ENCODE peak calls at places on chromosomes 11 and 22, in eight cellular contexts. One of them, this sample, is unnamed. For H3K36me3, the result is how much of the 10 kb centered on the place peaks cover.

GRCh38 chr22:49240472-49240871 is 587.2 kb downstream of the BRD1 start:
- DNase-seq in HCT116: no peak
- DNase-seq in upper lobe of right lung: no peak
- DNase-seq in neuronal stem cell: no peak
- DNase-seq in pancreas: no peak
- DNase-seq in heart left ventricle: no peak
- DNase-seq in fibroblast of lung: no peak
- DNase-seq in GM23248: no peak
- DNase-seq in this sample: no peak

GRCh38 chr11:71440021-71440755 is 8.0 kb downstream of the DHCR7 start:
- DNase-seq in HCT116: no peak
- DNase-seq in upper lobe of right lung: no peak
- DNase-seq in neuronal stem cell: no peak
- DNase-seq in pancreas: no peak
- DNase-seq in heart left ventricle: no peak
- DNase-seq in fibroblast of lung: no peak
- DNase-seq in GM23248: no peak
- DNase-seq in this sample: no peak

GRCh38 chr11:105719073-105719846 is 109.4 kb downstream of the GRIA4 start:
- DNase-seq in HCT116: peak
- DNase-seq in upper lobe of right lung: no peak
- DNase-seq in neuronal stem cell: no peak
- DNase-seq in pancreas: no peak
- DNase-seq in heart left ventricle: no peak
- DNase-seq in fibroblast of lung: peak
- DNase-seq in GM23248: no peak
- DNase-seq in this sample: no peak

GRCh38 chr11:47980093-47980906 is at the start of gene PTPRJ:
- DNase-seq in HCT116: no peak
- DNase-seq in upper lobe of right lung: peak
- DNase-seq in neuronal stem cell: peak
- DNase-seq in pancreas: peak
- DNase-seq in heart left ventricle: peak
- DNase-seq in fibroblast of lung: peak
- DNase-seq in GM23248: peak
- DNase-seq in this sample: peak

GRCh38 chr11:130157111-130157510 is 2.5 kb upstream of the ST14 start:
- DNase-seq in HCT116: no peak
- DNase-seq in upper lobe of right lung: no peak
- DNase-seq in neuronal stem cell: no peak
- DNase-seq in pancreas: no peak
- DNase-seq in heart left ventricle: no peak
- DNase-seq in fibroblast of lung: no peak
- DNase-seq in GM23248: no peak
- DNase-seq in this sample: no peak

GRCh38 chr11:40797981-40798380 is 661.5 kb downstream of the LRRC4C start:
- DNase-seq in HCT116: no peak
- DNase-seq in upper lobe of right lung: no peak
- DNase-seq in neuronal stem cell: no peak
- DNase-seq in pancreas: no peak
- DNase-seq in heart left ventricle: no peak
- DNase-seq in fibroblast of lung: peak
- DNase-seq in GM23248: no peak
- DNase-seq in this sample: no peak

GRCh38 chr11:116931206-116931953 is 94.0 kb upstream of the APOA1 start:
- DNase-seq in HCT116: no peak
- DNase-seq in upper lobe of right lung: no peak
- DNase-seq in neuronal stem cell: no peak
- DNase-seq in pancreas: no peak
- DNase-seq in heart left ventricle: peak
- DNase-seq in fibroblast of lung: peak
- DNase-seq in GM23248: peak
- DNase-seq in this sample: no peak

GRCh38 chr11:64245401-64245796 is 1.3 kb downstream of the PPP1R14B start:
- DNase-seq in HCT116: no peak
- DNase-seq in upper lobe of right lung: no peak
- DNase-seq in neuronal stem cell: no peak
- DNase-seq in pancreas: peak
- DNase-seq in heart left ventricle: peak
- DNase-seq in fibroblast of lung: no peak
- DNase-seq in GM23248: no peak
- DNase-seq in this sample: no peak

GRCh38 chr11:59756496-59756840 is 1.3 kb downstream of the STX3 start:
- DNase-seq in HCT116: no peak
- DNase-seq in upper lobe of right lung: no peak
- DNase-seq in neuronal stem cell: no peak
- DNase-seq in pancreas: no peak
- DNase-seq in heart left ventricle: no peak
- DNase-seq in fibroblast of lung: peak
- DNase-seq in GM23248: peak
- DNase-seq in this sample: no peak

GRCh38 chr22:42881298-42881697 is 24.2 kb upstream of the ARFGAP3 start:
- DNase-seq in HCT116: no peak
- DNase-seq in upper lobe of right lung: no peak
- DNase-seq in neuronal stem cell: no peak
- DNase-seq in pancreas: no peak
- DNase-seq in heart left ventricle: no peak
- DNase-seq in fibroblast of lung: no peak
- DNase-seq in GM23248: no peak
- DNase-seq in this sample: no peak

GRCh38 chr11:104944080-104944479 is 24.3 kb downstream of the CASP4 start:
- DNase-seq in HCT116: no peak
- DNase-seq in upper lobe of right lung: no peak
- DNase-seq in neuronal stem cell: no peak
- DNase-seq in pancreas: no peak
- DNase-seq in heart left ventricle: no peak
- DNase-seq in fibroblast of lung: no peak
- DNase-seq in GM23248: no peak
- DNase-seq in this sample: no peak

GRCh38 chr11:47412152-47412746 is 3.9 kb downstream of the SLC39A13 start:
- DNase-seq in HCT116: peak
- DNase-seq in upper lobe of right lung: peak
- DNase-seq in neuronal stem cell: no peak
- DNase-seq in pancreas: peak
- DNase-seq in heart left ventricle: peak
- DNase-seq in fibroblast of lung: no peak
- DNase-seq in GM23248: peak
- DNase-seq in this sample: peak

GRCh38 chr22:45908961-45909360 is 68.0 kb downstream of the WNT7B start:
- DNase-seq in HCT116: no peak
- DNase-seq in upper lobe of right lung: no peak
- DNase-seq in neuronal stem cell: no peak
- DNase-seq in pancreas: no peak
- DNase-seq in heart left ventricle: no peak
- DNase-seq in fibroblast of lung: no peak
- DNase-seq in GM23248: no peak
- DNase-seq in this sample: no peak

GRCh38 chr22:25327018-25327755 is 107.7 kb downstream of the CRYBB2 start:
- DNase-seq in HCT116: no peak
- DNase-seq in upper lobe of right lung: no peak
- DNase-seq in neuronal stem cell: no peak
- DNase-seq in pancreas: no peak
- DNase-seq in heart left ventricle: no peak
- DNase-seq in fibroblast of lung: no peak
- DNase-seq in GM23248: no peak
- DNase-seq in this sample: no peak

GRCh38 chr11:61347916-61348461 is 13.7 kb downstream of the CYB561A3 start:
- DNase-seq in HCT116: no peak
- DNase-seq in upper lobe of right lung: peak
- DNase-seq in neuronal stem cell: no peak
- DNase-seq in pancreas: no peak
- DNase-seq in heart left ventricle: peak
- DNase-seq in fibroblast of lung: no peak
- DNase-seq in GM23248: no peak
- DNase-seq in this sample: no peak

GRCh38 chr11:86741489-86742435 is 58.6 kb upstream of the PRSS23 start:
- DNase-seq in HCT116: no peak
- DNase-seq in upper lobe of right lung: no peak
- DNase-seq in neuronal stem cell: no peak
- DNase-seq in pancreas: no peak
- DNase-seq in heart left ventricle: no peak
- DNase-seq in fibroblast of lung: peak
- DNase-seq in GM23248: peak
- DNase-seq in this sample: no peak

GRCh38 chr11:122723106-122723505 is 67.6 kb downstream of the UBASH3B start:
- DNase-seq in HCT116: no peak
- DNase-seq in upper lobe of right lung: no peak
- DNase-seq in neuronal stem cell: no peak
- DNase-seq in pancreas: no peak
- DNase-seq in heart left ventricle: no peak
- DNase-seq in fibroblast of lung: peak
- DNase-seq in GM23248: no peak
- DNase-seq in this sample: no peak
- H3K36me3 ChIP-seq in HCT116: under half
- H3K36me3 ChIP-seq in upper lobe of right lung: under half
- H3K36me3 ChIP-seq in neuronal stem cell: under half
- H3K36me3 ChIP-seq in pancreas: under half
- H3K36me3 ChIP-seq in heart left ventricle: under half
- H3K36me3 ChIP-seq in fibroblast of lung: under half
- H3K36me3 ChIP-seq in GM23248: under half
- H3K36me3 ChIP-seq in this sample: under half

GRCh38 chr11:126158054-126158791 is 53.2 kb downstream of the RPUSD4 start:
- DNase-seq in HCT116: no peak
- DNase-seq in upper lobe of right lung: no peak
- DNase-seq in neuronal stem cell: no peak
- DNase-seq in pancreas: no peak
- DNase-seq in heart left ventricle: no peak
- DNase-seq in fibroblast of lung: no peak
- DNase-seq in GM23248: no peak
- DNase-seq in this sample: no peak
- H3K36me3 ChIP-seq in HCT116: under half
- H3K36me3 ChIP-seq in upper lobe of right lung: under half
- H3K36me3 ChIP-seq in neuronal stem cell: under half
- H3K36me3 ChIP-seq in pancreas: under half
- H3K36me3 ChIP-seq in heart left ventricle: under half
- H3K36me3 ChIP-seq in fibroblast of lung: under half
- H3K36me3 ChIP-seq in GM23248: under half
- H3K36me3 ChIP-seq in this sample: under half

GRCh38 chr11:72831521-72832300 is 17.5 kb downstream of the ATG16L2 start:
- DNase-seq in HCT116: peak
- DNase-seq in upper lobe of right lung: peak
- DNase-seq in neuronal stem cell: peak
- DNase-seq in pancreas: peak
- DNase-seq in heart left ventricle: peak
- DNase-seq in fibroblast of lung: peak
- DNase-seq in GM23248: peak
- DNase-seq in this sample: peak

GRCh38 chr11:72829178-72829577 is 15.0 kb downstream of the ATG16L2 start:
- DNase-seq in HCT116: no peak
- DNase-seq in upper lobe of right lung: no peak
- DNase-seq in neuronal stem cell: no peak
- DNase-seq in pancreas: no peak
- DNase-seq in heart left ventricle: no peak
- DNase-seq in fibroblast of lung: no peak
- DNase-seq in GM23248: no peak
- DNase-seq in this sample: no peak

GRCh38 chr11:72828081-72828567 is 13.9 kb downstream of the ATG16L2 start:
- DNase-seq in HCT116: no peak
- DNase-seq in upper lobe of right lung: peak
- DNase-seq in neuronal stem cell: no peak
- DNase-seq in pancreas: no peak
- DNase-seq in heart left ventricle: no peak
- DNase-seq in fibroblast of lung: no peak
- DNase-seq in GM23248: peak
- DNase-seq in this sample: no peak

GRCh38 chr11:72828692-72829101 is 14.5 kb downstream of the ATG16L2 start:
- DNase-seq in HCT116: no peak
- DNase-seq in upper lobe of right lung: no peak
- DNase-seq in neuronal stem cell: no peak
- DNase-seq in pancreas: no peak
- DNase-seq in heart left ventricle: no peak
- DNase-seq in fibroblast of lung: no peak
- DNase-seq in GM23248: no peak
- DNase-seq in this sample: no peak

DNA sequence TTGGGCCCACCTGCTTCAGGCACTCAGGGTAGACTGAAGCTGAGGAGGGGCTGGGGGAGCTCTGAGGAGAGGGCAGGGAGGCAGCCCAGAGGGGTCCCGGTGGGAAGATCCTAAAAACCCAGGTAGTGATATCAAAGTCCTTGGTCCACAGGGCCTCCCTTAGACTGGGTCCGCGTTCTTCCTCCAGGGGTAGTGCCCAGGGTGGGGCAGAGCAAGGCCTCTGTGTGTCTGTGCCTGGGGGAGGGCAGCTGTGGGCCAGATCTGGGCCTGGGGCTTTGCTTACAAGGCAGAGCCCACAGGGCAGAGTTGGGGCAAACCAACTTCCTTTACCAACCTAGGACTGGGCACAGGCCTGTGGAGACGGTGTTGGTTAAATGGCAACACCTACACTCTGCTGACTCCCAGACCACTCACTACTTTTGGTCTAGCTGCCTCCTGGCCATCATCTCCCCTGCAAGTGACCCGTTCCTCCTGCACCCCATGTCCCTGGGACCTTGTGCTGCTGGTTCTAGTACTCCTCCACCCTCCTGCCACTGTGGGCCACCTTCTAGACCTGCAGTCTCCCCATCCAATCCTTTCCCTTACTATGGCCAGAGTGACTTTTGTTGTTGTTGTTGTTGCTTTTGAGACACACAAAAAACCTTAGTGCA is 15.8 kb downstream of the ATG16L2 start:
- DNase-seq in HCT116: no peak
- DNase-seq in upper lobe of right lung: no peak
- DNase-seq in neuronal stem cell: no peak
- DNase-seq in pancreas: no peak
- DNase-seq in heart left ventricle: no peak
- DNase-seq in fibroblast of lung: no peak
- DNase-seq in GM23248: no peak
- DNase-seq in this sample: no peak
- H3K36me3 ChIP-seq in HCT116: under half
- H3K36me3 ChIP-seq in upper lobe of right lung: under half
- H3K36me3 ChIP-seq in neuronal stem cell: under half
- H3K36me3 ChIP-seq in pancreas: under half
- H3K36me3 ChIP-seq in heart left ventricle: under half
- H3K36me3 ChIP-seq in fibroblast of lung: under half
- H3K36me3 ChIP-seq in GM23248: under half
- H3K36me3 ChIP-seq in this sample: under half

GRCh38 chr22:37462426-37462825 is 23.8 kb downstream of the MFNG start:
- DNase-seq in HCT116: no peak
- DNase-seq in upper lobe of right lung: no peak
- DNase-seq in neuronal stem cell: no peak
- DNase-seq in pancreas: no peak
- DNase-seq in heart left ventricle: no peak
- DNase-seq in fibroblast of lung: no peak
- DNase-seq in GM23248: no peak
- DNase-seq in this sample: peak

GRCh38 chr22:37457093-37457893 is 28.9 kb downstream of the MFNG start:
- DNase-seq in HCT116: peak
- DNase-seq in upper lobe of right lung: peak
- DNase-seq in neuronal stem cell: peak
- DNase-seq in pancreas: peak
- DNase-seq in heart left ventricle: peak
- DNase-seq in fibroblast of lung: peak
- DNase-seq in GM23248: peak
- DNase-seq in this sample: peak

GRCh38 chr22:37460684-37461083 is 25.5 kb downstream of the MFNG start:
- DNase-seq in HCT116: no peak
- DNase-seq in upper lobe of right lung: no peak
- DNase-seq in neuronal stem cell: no peak
- DNase-seq in pancreas: no peak
- DNase-seq in heart left ventricle: no peak
- DNase-seq in fibroblast of lung: no peak
- DNase-seq in GM23248: no peak
- DNase-seq in this sample: no peak

GRCh38 chr22:37456351-37456750 is 29.1 kb upstream of the ELFN2 start:
- DNase-seq in HCT116: no peak
- DNase-seq in upper lobe of right lung: no peak
- DNase-seq in neuronal stem cell: no peak
- DNase-seq in pancreas: no peak
- DNase-seq in heart left ventricle: no peak
- DNase-seq in fibroblast of lung: no peak
- DNase-seq in GM23248: no peak
- DNase-seq in this sample: no peak

GRCh38 chr22:37459211-37459610 is 27.0 kb downstream of the MFNG start:
- DNase-seq in HCT116: no peak
- DNase-seq in upper lobe of right lung: no peak
- DNase-seq in neuronal stem cell: no peak
- DNase-seq in pancreas: peak
- DNase-seq in heart left ventricle: no peak
- DNase-seq in fibroblast of lung: no peak
- DNase-seq in GM23248: no peak
- DNase-seq in this sample: peak
- H3K36me3 ChIP-seq in HCT116: under half
- H3K36me3 ChIP-seq in upper lobe of right lung: under half
- H3K36me3 ChIP-seq in neuronal stem cell: under half
- H3K36me3 ChIP-seq in pancreas: under half
- H3K36me3 ChIP-seq in heart left ventricle: under half
- H3K36me3 ChIP-seq in fibroblast of lung: under half
- H3K36me3 ChIP-seq in GM23248: under half
- H3K36me3 ChIP-seq in this sample: under half